ENCODE peak calls at places on chromosomes 4 and X, in five cellular contexts. One of them, this sample, is unnamed.

GRCh38 chr4:169869487-169869886 is 111.7 kb upstream of the HPF1 start:
- DNase-seq in GM13977: no peak
- DNase-seq in lung: no peak
- DNase-seq in activated B cell treated with CpG ODN at 0.5 μM for 24 hours: no peak
- DNase-seq in fibroblast of mammary gland: peak; percentile 20
- DNase-seq in this sample: no peak

GRCh38 chrX:51694254-51694653 is 11.6 kb upstream of the CENPVL2 start:
- DNase-seq in fibroblast of mammary gland: no peak
- DNase-seq in lung: no peak
- DNase-seq in GM13977: no peak
- DNase-seq in activated B cell treated with CpG ODN at 0.5 μM for 24 hours: no peak
- DNase-seq in this sample: peak; percentile 52

GRCh38 chrX:24081661-24082154 is 27.0 kb downstream of the EIF2S3 start:
- DNase-seq in GM13977: no peak
- DNase-seq in activated B cell treated with CpG ODN at 0.5 μM for 24 hours: peak; percentile 14
- DNase-seq in lung: no peak
- DNase-seq in fibroblast of mammary gland: peak; percentile 70
- DNase-seq in this sample: no peak

GRCh38 chrX:71543316-71543715 is 10.4 kb downstream of the OGT start:
- DNase-seq in GM13977: no peak
- DNase-seq in fibroblast of mammary gland: peak; percentile 85
- DNase-seq in lung: no peak
- DNase-seq in activated B cell treated with CpG ODN at 0.5 μM for 24 hours: no peak
- DNase-seq in this sample: no peak

GRCh38 chrX:40908857-40909475 is 173.6 kb upstream of the MED14 start:
- DNase-seq in GM13977: no peak
- DNase-seq in activated B cell treated with CpG ODN at 0.5 μM for 24 hours: no peak
- DNase-seq in fibroblast of mammary gland: peak; percentile 57
- DNase-seq in lung: no peak
- DNase-seq in this sample: no peak

GRCh38 chr4:67954867-67955266 is 8.4 kb downstream of the TMPRSS11A start:
- DNase-seq in GM13977: no peak
- DNase-seq in lung: no peak
- DNase-seq in activated B cell treated with CpG ODN at 0.5 μM for 24 hours: no peak
- DNase-seq in fibroblast of mammary gland: no peak
- DNase-seq in this sample: no peak

GRCh38 chr4:110518889-110519490 is 43.0 kb downstream of the ENPEP start:
- DNase-seq in activated B cell treated with CpG ODN at 0.5 μM for 24 hours: no peak
- DNase-seq in lung: no peak
- DNase-seq in GM13977: peak; percentile 15
- DNase-seq in fibroblast of mammary gland: peak; percentile 38
- DNase-seq in this sample: no peak

GRCh38 chr4:186953601-186954260 is 230.1 kb upstream of the FAT1 start:
- DNase-seq in fibroblast of mammary gland: peak; percentile 58
- DNase-seq in GM13977: no peak
- DNase-seq in lung: no peak
- DNase-seq in activated B cell treated with CpG ODN at 0.5 μM for 24 hours: no peak
- DNase-seq in this sample: peak; percentile 69

GRCh38 chr4:35494955-35495354 is 749.4 kb downstream of the ARAP2 start:
- DNase-seq in GM13977: no peak
- DNase-seq in activated B cell treated with CpG ODN at 0.5 μM for 24 hours: no peak
- DNase-seq in lung: no peak
- DNase-seq in fibroblast of mammary gland: no peak
- DNase-seq in this sample: no peak

GRCh38 chr4:8038702-8039251 is 99.1 kb upstream of the AFAP1 start:
- DNase-seq in activated B cell treated with CpG ODN at 0.5 μM for 24 hours: no peak
- DNase-seq in GM13977: no peak
- DNase-seq in lung: no peak
- DNase-seq in fibroblast of mammary gland: no peak
- DNase-seq in this sample: no peak

DNA sequence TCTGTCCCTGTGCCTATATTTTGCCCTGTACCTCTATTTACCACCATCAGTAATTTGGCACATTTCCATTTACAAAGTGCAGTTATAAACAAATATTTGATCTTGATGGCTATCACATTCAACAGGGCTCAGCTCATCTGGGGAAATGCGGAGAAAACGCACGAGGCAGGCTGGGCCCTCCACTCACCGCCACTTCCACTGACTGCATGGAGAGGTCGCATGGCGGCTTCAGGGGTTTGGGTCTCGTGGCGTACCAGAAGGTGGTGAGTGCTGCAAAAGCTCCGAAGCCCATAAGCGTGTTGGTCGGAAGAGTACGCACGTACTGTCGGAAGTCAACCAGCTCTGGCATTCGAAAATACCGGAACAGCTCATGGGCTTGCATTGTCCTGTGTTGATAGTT is 22.6 kb downstream of the ACSL1 start:
- DNase-seq in fibroblast of mammary gland: no peak
- DNase-seq in lung: no peak
- DNase-seq in activated B cell treated with CpG ODN at 0.5 μM for 24 hours: no peak
- DNase-seq in GM13977: no peak
- DNase-seq in this sample: no peak
- TF ChIP-seq CTCF in fibroblast of mammary gland: no peak
- TF ChIP-seq CTCF in lung: no peak
- TF ChIP-seq CTCF in activated B cell treated with CpG ODN at 0.5 μM for 24 hours: no peak
- TF ChIP-seq CTCF in GM13977: no peak
- TF ChIP-seq CTCF in this sample: no peak

GRCh38 chrX:18410038-18410437 is 15.4 kb upstream of the CDKL5 start:
- DNase-seq in GM13977: no peak
- DNase-seq in activated B cell treated with CpG ODN at 0.5 μM for 24 hours: no peak
- DNase-seq in lung: no peak
- DNase-seq in fibroblast of mammary gland: peak; percentile 47
- DNase-seq in this sample: no peak
- TF ChIP-seq CTCF in GM13977: peak; percentile 43
- TF ChIP-seq CTCF in activated B cell treated with CpG ODN at 0.5 μM for 24 hours: no peak
- TF ChIP-seq CTCF in lung: no peak
- TF ChIP-seq CTCF in fibroblast of mammary gland: peak; percentile 20
- TF ChIP-seq CTCF in this sample: no peak

GRCh38 chrX:108298165-108298602 is 140.0 kb downstream of the COL4A6 start:
- DNase-seq in lung: no peak
- DNase-seq in fibroblast of mammary gland: no peak
- DNase-seq in activated B cell treated with CpG ODN at 0.5 μM for 24 hours: no peak
- DNase-seq in GM13977: no peak
- DNase-seq in this sample: no peak

GRCh38 chrX:108299101-108299591 is 139.1 kb downstream of the COL4A6 start:
- DNase-seq in fibroblast of mammary gland: peak; percentile 20
- DNase-seq in GM13977: no peak
- DNase-seq in lung: no peak
- DNase-seq in activated B cell treated with CpG ODN at 0.5 μM for 24 hours: no peak
- DNase-seq in this sample: no peak

GRCh38 chrX:108299704-108300103 is 138.5 kb downstream of the COL4A6 start:
- DNase-seq in fibroblast of mammary gland: no peak
- DNase-seq in lung: no peak
- DNase-seq in GM13977: no peak
- DNase-seq in activated B cell treated with CpG ODN at 0.5 μM for 24 hours: no peak
- DNase-seq in this sample: no peak

GRCh38 chrX:108292053-108292452 is 146.2 kb downstream of the COL4A6 start:
- DNase-seq in activated B cell treated with CpG ODN at 0.5 μM for 24 hours: no peak
- DNase-seq in GM13977: no peak
- DNase-seq in fibroblast of mammary gland: no peak
- DNase-seq in lung: no peak
- DNase-seq in this sample: no peak

DNA sequence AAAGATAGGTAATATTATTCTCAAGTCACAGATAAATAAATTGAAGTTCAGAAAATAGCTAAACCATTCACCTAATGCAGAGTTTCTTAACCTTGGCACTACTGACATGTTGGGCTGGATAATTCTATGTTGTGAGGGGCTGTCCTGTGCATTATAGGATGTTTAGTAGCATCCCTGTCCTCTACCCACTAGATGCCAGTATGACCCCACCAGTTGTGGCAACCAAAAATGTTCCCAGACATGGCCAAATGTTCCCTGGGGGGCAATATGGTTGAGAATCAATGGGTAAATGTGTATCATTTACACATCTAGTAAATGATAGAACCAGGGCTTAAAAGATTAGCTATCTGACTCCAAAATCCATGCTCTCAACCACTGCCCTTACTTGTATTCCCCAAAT is 140.9 kb downstream of the COL4A6 start:
- DNase-seq in GM13977: no peak
- DNase-seq in fibroblast of mammary gland: no peak
- DNase-seq in activated B cell treated with CpG ODN at 0.5 μM for 24 hours: no peak
- DNase-seq in lung: no peak
- DNase-seq in this sample: no peak
- TF ChIP-seq CTCF in GM13977: no peak
- TF ChIP-seq CTCF in fibroblast of mammary gland: peak; percentile 6
- TF ChIP-seq CTCF in activated B cell treated with CpG ODN at 0.5 μM for 24 hours: no peak
- TF ChIP-seq CTCF in lung: no peak
- TF ChIP-seq CTCF in this sample: no peak

DNA sequence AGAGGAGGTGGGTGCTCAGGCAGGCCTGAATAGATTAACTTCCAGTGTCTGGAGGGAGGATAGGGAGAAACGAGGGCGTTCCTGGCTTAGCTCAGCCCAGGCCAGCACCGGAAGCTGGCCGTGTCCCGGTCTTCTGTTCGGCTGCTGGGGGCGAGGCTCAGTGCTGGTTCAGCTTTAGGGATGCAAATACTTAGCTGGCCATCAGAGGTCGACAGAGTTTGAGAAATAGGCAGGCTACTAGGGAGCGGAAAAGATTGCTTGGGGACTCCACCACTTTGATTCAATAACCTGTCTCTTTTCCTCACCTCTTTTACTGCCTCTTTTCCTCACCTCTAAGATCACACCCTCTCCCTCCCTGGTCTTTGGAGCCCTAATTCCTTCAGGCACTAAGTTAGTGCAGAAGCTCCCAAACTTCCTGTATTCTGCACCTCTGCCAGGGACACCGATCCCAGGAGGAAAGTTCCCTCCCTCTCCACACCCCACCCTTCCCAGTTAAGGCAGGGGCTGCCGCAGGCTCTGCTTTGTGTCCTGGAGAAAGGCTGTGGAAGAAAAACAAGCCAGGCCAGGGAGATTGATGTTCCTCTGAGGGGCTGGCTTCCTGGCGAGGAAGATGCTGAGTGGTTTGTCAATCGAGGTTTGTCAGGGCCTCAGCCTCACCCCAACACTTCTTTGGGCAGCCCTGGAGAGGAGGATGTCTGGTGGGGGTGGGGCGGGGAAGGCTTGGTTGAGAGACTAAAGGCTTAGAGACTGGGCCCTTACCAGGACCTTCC is 6.0 kb upstream of the EFNB1 start:
- DNase-seq in GM13977: peak; percentile 48
- DNase-seq in fibroblast of mammary gland: peak; percentile 64
- DNase-seq in lung: no peak
- DNase-seq in activated B cell treated with CpG ODN at 0.5 μM for 24 hours: no peak
- DNase-seq in this sample: no peak
- TF ChIP-seq CTCF in GM13977: peak; percentile 47
- TF ChIP-seq CTCF in fibroblast of mammary gland: peak; percentile 74
- TF ChIP-seq CTCF in lung: peak; percentile 36
- TF ChIP-seq CTCF in activated B cell treated with CpG ODN at 0.5 μM for 24 hours: no peak
- TF ChIP-seq CTCF in this sample: no peak

This sample was measured in right atrium auricular region.